ENCODE peak calls at places on chromosomes 5 and 9, in six cellular contexts. Z is cardiac septum; L is neuronal stem cell; V is COR-L47; R is NAMALWA; S is stimulated activated CD8-positive, alpha-beta memory T cell treated with anti-CD3 and anti-CD28 coated beads, Interleukin-12 subunit alpha, Interleukin-12 subunit beta, amount 100 ng/mL, for 1 hour. W is an unnamed sample.

GRCh38 chr5:144100702-144101101 is 69.8 kb downstream of the YIPF5 start:
- DNase-seq in Z (no peak), L (no peak), S (no peak), R (no peak), V (no peak), W (no peak)

GRCh38 chr5:37435261-37435660 is 56.1 kb downstream of the WDR70 start:
- DNase-seq in Z (no peak), R (no peak), V (no peak), L (no peak), S (no peak), W (no peak)

GRCh38 chr5:2669913-2670312 is 81.6 kb downstream of the IRX2 start:
- DNase-seq in S (no peak), Z (no peak), R (no peak), L (no peak), V (no peak), W (no peak)

GRCh38 chr9:136692190-136693134 is 5.2 kb upstream of the AGPAT2 start:
- DNase-seq in R (no peak), V (no peak), Z (no peak), S (no peak), L (no peak), W (no peak)

GRCh38 chr5:174177531-174177930 is 132.0 kb downstream of the NSG2 start:
- DNase-seq in V (no peak), R (no peak), L (no peak), S (no peak), Z (no peak), W (no peak)

GRCh38 chr5:156934450-156935211 is 28.4 kb downstream of the TIMD4 start:
- DNase-seq in S (peak), V (no peak), Z (no peak), L (no peak), R (peak), W (no peak)

GRCh38 chr9:124652203-124652992 is 118.7 kb downstream of the NR6A1 start:
- DNase-seq in Z (no peak), S (no peak), L (no peak), R (no peak), V (no peak), W (peak)

GRCh38 chr9:38022995-38023394 is 46.0 kb downstream of the SHB start:
- DNase-seq in Z (no peak), R (no peak), V (peak), L (no peak), S (no peak), W (no peak)

GRCh38 chr5:176432707-176433106 is 15.5 kb upstream of the FAF2 start:
- DNase-seq in Z (no peak), V (no peak), L (no peak), R (no peak), S (no peak), W (no peak)

GRCh38 chr5:78706381-78706780 is 57.8 kb upstream of the LHFPL2 start:
- DNase-seq in V (no peak), R (no peak), Z (no peak), S (no peak), L (no peak), W (no peak)

W was measured in RWPE1.